ENCODE peak calls at places on chromosomes 16 and 17, in six cellular contexts. One of them, this sample, is unnamed.

GRCh38 chr17:65593870-65594584 is 32.6 kb upstream of the AXIN2 start:
- DNase-seq in HTR-8/SVneo: no peak
- DNase-seq in head of caudate nucleus: no peak
- DNase-seq in astrocyte of the hippocampus: peak
- DNase-seq in NCI-H2081: no peak
- DNase-seq in naive thymus-derived CD4-positive, alpha-beta T cell: no peak
- DNase-seq in this sample: no peak

GRCh38 chr17:67160791-67161190 is 84.2 kb downstream of the HELZ start:
- DNase-seq in NCI-H2081: no peak
- DNase-seq in HTR-8/SVneo: no peak
- DNase-seq in head of caudate nucleus: no peak
- DNase-seq in astrocyte of the hippocampus: no peak
- DNase-seq in naive thymus-derived CD4-positive, alpha-beta T cell: no peak
- DNase-seq in this sample: no peak

GRCh38 chr16:5056347-5056746 is 9.4 kb downstream of the C16orf89 start:
- DNase-seq in astrocyte of the hippocampus: peak
- DNase-seq in naive thymus-derived CD4-positive, alpha-beta T cell: no peak
- DNase-seq in HTR-8/SVneo: no peak
- DNase-seq in head of caudate nucleus: no peak
- DNase-seq in NCI-H2081: no peak
- DNase-seq in this sample: peak

GRCh38 chr17:21511368-21512195 is 135.4 kb downstream of the KCNJ12 start:
- DNase-seq in HTR-8/SVneo: peak
- DNase-seq in NCI-H2081: peak
- DNase-seq in astrocyte of the hippocampus: peak
- DNase-seq in head of caudate nucleus: peak
- DNase-seq in naive thymus-derived CD4-positive, alpha-beta T cell: peak
- DNase-seq in this sample: peak

GRCh38 chr17:48520631-48521045 is 10.2 kb downstream of the HOXB1 start:
- DNase-seq in head of caudate nucleus: no peak
- DNase-seq in naive thymus-derived CD4-positive, alpha-beta T cell: no peak
- DNase-seq in NCI-H2081: no peak
- DNase-seq in HTR-8/SVneo: no peak
- DNase-seq in astrocyte of the hippocampus: peak
- DNase-seq in this sample: no peak

GRCh38 chr17:2064980-2065785 is 10.3 kb downstream of the HIC1 start:
- DNase-seq in naive thymus-derived CD4-positive, alpha-beta T cell: no peak
- DNase-seq in NCI-H2081: no peak
- DNase-seq in HTR-8/SVneo: no peak
- DNase-seq in astrocyte of the hippocampus: peak
- DNase-seq in head of caudate nucleus: no peak
- DNase-seq in this sample: peak

GRCh38 chr16:51549836-51550235 is 398.8 kb upstream of the SALL1 start:
- DNase-seq in astrocyte of the hippocampus: peak
- DNase-seq in naive thymus-derived CD4-positive, alpha-beta T cell: no peak
- DNase-seq in head of caudate nucleus: no peak
- DNase-seq in NCI-H2081: no peak
- DNase-seq in HTR-8/SVneo: no peak
- DNase-seq in this sample: no peak

GRCh38 chr16:12758670-12759558 is 44.8 kb downstream of the CPPED1 start:
- DNase-seq in HTR-8/SVneo: no peak
- DNase-seq in naive thymus-derived CD4-positive, alpha-beta T cell: no peak
- DNase-seq in NCI-H2081: no peak
- DNase-seq in astrocyte of the hippocampus: no peak
- DNase-seq in head of caudate nucleus: no peak
- DNase-seq in this sample: no peak

GRCh38 chr17:73325527-73325842 is 13.7 kb upstream of the CDC42EP4 start:
- DNase-seq in naive thymus-derived CD4-positive, alpha-beta T cell: no peak
- DNase-seq in astrocyte of the hippocampus: no peak
- DNase-seq in head of caudate nucleus: no peak
- DNase-seq in HTR-8/SVneo: no peak
- DNase-seq in NCI-H2081: no peak
- DNase-seq in this sample: no peak

GRCh38 chr16:85498607-85499006 is 114.5 kb upstream of the GSE1 start:
- DNase-seq in head of caudate nucleus: no peak
- DNase-seq in naive thymus-derived CD4-positive, alpha-beta T cell: no peak
- DNase-seq in astrocyte of the hippocampus: no peak
- DNase-seq in HTR-8/SVneo: no peak
- DNase-seq in NCI-H2081: no peak
- DNase-seq in this sample: no peak

This sample was measured in CD4-positive, alpha-beta memory T cell.